ENCODE peak calls at places on chromosome 10, in seven cellular contexts. One of them, this sample, is unnamed.

GRCh38 chr10:5526691-5527331 is 2.0 kb downstream of the CALML3 start:
- DNase-seq in RWPE1: no peak
- DNase-seq in stimulated activated CD4-positive, alpha-beta T cell treated with anti-CD3 and anti-CD28 coated beads, Interleukin-12 subunit alpha, Interleukin-12 subunit beta, amount 100 ng/mL, for 48 hours: no peak
- DNase-seq in dermis blood vessel endothelial cell: no peak
- DNase-seq in activated CD8-positive, alpha-beta T cell treated with anti-CD3 and anti-CD28 coated beads for 36 hours: no peak
- DNase-seq in cardiac fibroblast: no peak
- DNase-seq in activated CD4-positive, alpha-beta T cell treated with anti-CD3 and anti-CD28 coated beads, Interleukin-2, amount 10 ng/mL, durations not matched to agents 24 days and 14 days: no peak
- DNase-seq in this sample: no peak

GRCh38 chr10:111373696-111374095 is 296.9 kb downstream of the ADRA2A start:
- DNase-seq in cardiac fibroblast: no peak
- DNase-seq in activated CD8-positive, alpha-beta T cell treated with anti-CD3 and anti-CD28 coated beads for 36 hours: no peak
- DNase-seq in dermis blood vessel endothelial cell: no peak
- DNase-seq in stimulated activated CD4-positive, alpha-beta T cell treated with anti-CD3 and anti-CD28 coated beads, Interleukin-12 subunit alpha, Interleukin-12 subunit beta, amount 100 ng/mL, for 48 hours: no peak
- DNase-seq in RWPE1: no peak
- DNase-seq in activated CD4-positive, alpha-beta T cell treated with anti-CD3 and anti-CD28 coated beads, Interleukin-2, amount 10 ng/mL, durations not matched to agents 24 days and 14 days: no peak
- DNase-seq in this sample: no peak

GRCh38 chr10:104325436-104326430 is 12.5 kb downstream of the ITPRIP start:
- DNase-seq in dermis blood vessel endothelial cell: peak
- DNase-seq in cardiac fibroblast: peak
- DNase-seq in activated CD4-positive, alpha-beta T cell treated with anti-CD3 and anti-CD28 coated beads, Interleukin-2, amount 10 ng/mL, durations not matched to agents 24 days and 14 days: no peak
- DNase-seq in stimulated activated CD4-positive, alpha-beta T cell treated with anti-CD3 and anti-CD28 coated beads, Interleukin-12 subunit alpha, Interleukin-12 subunit beta, amount 100 ng/mL, for 48 hours: no peak
- DNase-seq in RWPE1: no peak
- DNase-seq in activated CD8-positive, alpha-beta T cell treated with anti-CD3 and anti-CD28 coated beads for 36 hours: no peak
- DNase-seq in this sample: no peak

GRCh38 chr10:24027107-24027506 is 181.8 kb upstream of the KIAA1217 start:
- DNase-seq in RWPE1: no peak
- DNase-seq in cardiac fibroblast: peak
- DNase-seq in stimulated activated CD4-positive, alpha-beta T cell treated with anti-CD3 and anti-CD28 coated beads, Interleukin-12 subunit alpha, Interleukin-12 subunit beta, amount 100 ng/mL, for 48 hours: no peak
- DNase-seq in activated CD8-positive, alpha-beta T cell treated with anti-CD3 and anti-CD28 coated beads for 36 hours: no peak
- DNase-seq in activated CD4-positive, alpha-beta T cell treated with anti-CD3 and anti-CD28 coated beads, Interleukin-2, amount 10 ng/mL, durations not matched to agents 24 days and 14 days: no peak
- DNase-seq in dermis blood vessel endothelial cell: no peak
- DNase-seq in this sample: no peak

GRCh38 chr10:42934351-42934811 is 142.5 kb upstream of the RET start:
- DNase-seq in dermis blood vessel endothelial cell: no peak
- DNase-seq in RWPE1: no peak
- DNase-seq in cardiac fibroblast: no peak
- DNase-seq in stimulated activated CD4-positive, alpha-beta T cell treated with anti-CD3 and anti-CD28 coated beads, Interleukin-12 subunit alpha, Interleukin-12 subunit beta, amount 100 ng/mL, for 48 hours: no peak
- DNase-seq in activated CD4-positive, alpha-beta T cell treated with anti-CD3 and anti-CD28 coated beads, Interleukin-2, amount 10 ng/mL, durations not matched to agents 24 days and 14 days: peak
- DNase-seq in activated CD8-positive, alpha-beta T cell treated with anti-CD3 and anti-CD28 coated beads for 36 hours: no peak
- DNase-seq in this sample: no peak

GRCh38 chr10:110273474-110273873 is 31.2 kb downstream of the SMNDC1 start:
- DNase-seq in activated CD4-positive, alpha-beta T cell treated with anti-CD3 and anti-CD28 coated beads, Interleukin-2, amount 10 ng/mL, durations not matched to agents 24 days and 14 days: no peak
- DNase-seq in cardiac fibroblast: peak
- DNase-seq in RWPE1: peak
- DNase-seq in stimulated activated CD4-positive, alpha-beta T cell treated with anti-CD3 and anti-CD28 coated beads, Interleukin-12 subunit alpha, Interleukin-12 subunit beta, amount 100 ng/mL, for 48 hours: no peak
- DNase-seq in dermis blood vessel endothelial cell: no peak
- DNase-seq in activated CD8-positive, alpha-beta T cell treated with anti-CD3 and anti-CD28 coated beads for 36 hours: peak
- DNase-seq in this sample: no peak

GRCh38 chr10:46020871-46021553 is 9.4 kb downstream of the NCOA4 start:
- DNase-seq in cardiac fibroblast: peak
- DNase-seq in RWPE1: no peak
- DNase-seq in dermis blood vessel endothelial cell: no peak
- DNase-seq in activated CD4-positive, alpha-beta T cell treated with anti-CD3 and anti-CD28 coated beads, Interleukin-2, amount 10 ng/mL, durations not matched to agents 24 days and 14 days: no peak
- DNase-seq in activated CD8-positive, alpha-beta T cell treated with anti-CD3 and anti-CD28 coated beads for 36 hours: no peak
- DNase-seq in stimulated activated CD4-positive, alpha-beta T cell treated with anti-CD3 and anti-CD28 coated beads, Interleukin-12 subunit alpha, Interleukin-12 subunit beta, amount 100 ng/mL, for 48 hours: no peak
- DNase-seq in this sample: no peak

GRCh38 chr10:88064608-88065383 is 201.4 kb downstream of the PTEN start:
- DNase-seq in dermis blood vessel endothelial cell: peak
- DNase-seq in RWPE1: no peak
- DNase-seq in cardiac fibroblast: peak
- DNase-seq in stimulated activated CD4-positive, alpha-beta T cell treated with anti-CD3 and anti-CD28 coated beads, Interleukin-12 subunit alpha, Interleukin-12 subunit beta, amount 100 ng/mL, for 48 hours: peak
- DNase-seq in activated CD4-positive, alpha-beta T cell treated with anti-CD3 and anti-CD28 coated beads, Interleukin-2, amount 10 ng/mL, durations not matched to agents 24 days and 14 days: peak
- DNase-seq in activated CD8-positive, alpha-beta T cell treated with anti-CD3 and anti-CD28 coated beads for 36 hours: peak
- DNase-seq in this sample: peak

GRCh38 chr10:73997479-73997805 is 474 bp upstream of the VCL start:
- DNase-seq in activated CD4-positive, alpha-beta T cell treated with anti-CD3 and anti-CD28 coated beads, Interleukin-2, amount 10 ng/mL, durations not matched to agents 24 days and 14 days: no peak
- DNase-seq in cardiac fibroblast: no peak
- DNase-seq in RWPE1: no peak
- DNase-seq in dermis blood vessel endothelial cell: no peak
- DNase-seq in activated CD8-positive, alpha-beta T cell treated with anti-CD3 and anti-CD28 coated beads for 36 hours: peak
- DNase-seq in stimulated activated CD4-positive, alpha-beta T cell treated with anti-CD3 and anti-CD28 coated beads, Interleukin-12 subunit alpha, Interleukin-12 subunit beta, amount 100 ng/mL, for 48 hours: no peak
- DNase-seq in this sample: no peak

GRCh38 chr10:132974886-132975881 is 32.8 kb upstream of the CFAP46 start:
- DNase-seq in dermis blood vessel endothelial cell: no peak
- DNase-seq in activated CD4-positive, alpha-beta T cell treated with anti-CD3 and anti-CD28 coated beads, Interleukin-2, amount 10 ng/mL, durations not matched to agents 24 days and 14 days: no peak
- DNase-seq in activated CD8-positive, alpha-beta T cell treated with anti-CD3 and anti-CD28 coated beads for 36 hours: no peak
- DNase-seq in stimulated activated CD4-positive, alpha-beta T cell treated with anti-CD3 and anti-CD28 coated beads, Interleukin-12 subunit alpha, Interleukin-12 subunit beta, amount 100 ng/mL, for 48 hours: no peak
- DNase-seq in RWPE1: no peak
- DNase-seq in cardiac fibroblast: peak
- DNase-seq in this sample: no peak

GRCh38 chr10:13708256-13708990 is 121.7 kb downstream of the PRPF18 start:
- DNase-seq in RWPE1: peak
- DNase-seq in cardiac fibroblast: no peak
- DNase-seq in dermis blood vessel endothelial cell: no peak
- DNase-seq in activated CD8-positive, alpha-beta T cell treated with anti-CD3 and anti-CD28 coated beads for 36 hours: no peak
- DNase-seq in stimulated activated CD4-positive, alpha-beta T cell treated with anti-CD3 and anti-CD28 coated beads, Interleukin-12 subunit alpha, Interleukin-12 subunit beta, amount 100 ng/mL, for 48 hours: no peak
- DNase-seq in activated CD4-positive, alpha-beta T cell treated with anti-CD3 and anti-CD28 coated beads, Interleukin-2, amount 10 ng/mL, durations not matched to agents 24 days and 14 days: no peak
- DNase-seq in this sample: no peak

GRCh38 chr10:122786269-122786668 is 59.4 kb downstream of the CUZD1 start:
- DNase-seq in stimulated activated CD4-positive, alpha-beta T cell treated with anti-CD3 and anti-CD28 coated beads, Interleukin-12 subunit alpha, Interleukin-12 subunit beta, amount 100 ng/mL, for 48 hours: no peak
- DNase-seq in activated CD4-positive, alpha-beta T cell treated with anti-CD3 and anti-CD28 coated beads, Interleukin-2, amount 10 ng/mL, durations not matched to agents 24 days and 14 days: peak
- DNase-seq in activated CD8-positive, alpha-beta T cell treated with anti-CD3 and anti-CD28 coated beads for 36 hours: no peak
- DNase-seq in dermis blood vessel endothelial cell: peak
- DNase-seq in RWPE1: peak
- DNase-seq in cardiac fibroblast: peak
- DNase-seq in this sample: no peak

GRCh38 chr10:86801995-86802394 is 45.6 kb downstream of the BMPR1A start:
- DNase-seq in activated CD4-positive, alpha-beta T cell treated with anti-CD3 and anti-CD28 coated beads, Interleukin-2, amount 10 ng/mL, durations not matched to agents 24 days and 14 days: no peak
- DNase-seq in dermis blood vessel endothelial cell: no peak
- DNase-seq in RWPE1: no peak
- DNase-seq in activated CD8-positive, alpha-beta T cell treated with anti-CD3 and anti-CD28 coated beads for 36 hours: no peak
- DNase-seq in stimulated activated CD4-positive, alpha-beta T cell treated with anti-CD3 and anti-CD28 coated beads, Interleukin-12 subunit alpha, Interleukin-12 subunit beta, amount 100 ng/mL, for 48 hours: no peak
- DNase-seq in cardiac fibroblast: no peak
- DNase-seq in this sample: no peak

GRCh38 chr10:65501259-65501658 is 1424.6 kb upstream of the LRRTM3 start:
- DNase-seq in RWPE1: no peak
- DNase-seq in dermis blood vessel endothelial cell: no peak
- DNase-seq in stimulated activated CD4-positive, alpha-beta T cell treated with anti-CD3 and anti-CD28 coated beads, Interleukin-12 subunit alpha, Interleukin-12 subunit beta, amount 100 ng/mL, for 48 hours: no peak
- DNase-seq in activated CD4-positive, alpha-beta T cell treated with anti-CD3 and anti-CD28 coated beads, Interleukin-2, amount 10 ng/mL, durations not matched to agents 24 days and 14 days: peak
- DNase-seq in cardiac fibroblast: no peak
- DNase-seq in activated CD8-positive, alpha-beta T cell treated with anti-CD3 and anti-CD28 coated beads for 36 hours: no peak
- DNase-seq in this sample: no peak

GRCh38 chr10:95880704-95881103 is 27.1 kb upstream of the CC2D2B start:
- DNase-seq in dermis blood vessel endothelial cell: no peak
- DNase-seq in RWPE1: no peak
- DNase-seq in cardiac fibroblast: no peak
- DNase-seq in activated CD4-positive, alpha-beta T cell treated with anti-CD3 and anti-CD28 coated beads, Interleukin-2, amount 10 ng/mL, durations not matched to agents 24 days and 14 days: no peak
- DNase-seq in stimulated activated CD4-positive, alpha-beta T cell treated with anti-CD3 and anti-CD28 coated beads, Interleukin-12 subunit alpha, Interleukin-12 subunit beta, amount 100 ng/mL, for 48 hours: no peak
- DNase-seq in activated CD8-positive, alpha-beta T cell treated with anti-CD3 and anti-CD28 coated beads for 36 hours: no peak
- DNase-seq in this sample: no peak

GRCh38 chr10:37813763-37814162 is 43.6 kb downstream of the ZNF248 start:
- DNase-seq in activated CD8-positive, alpha-beta T cell treated with anti-CD3 and anti-CD28 coated beads for 36 hours: no peak
- DNase-seq in stimulated activated CD4-positive, alpha-beta T cell treated with anti-CD3 and anti-CD28 coated beads, Interleukin-12 subunit alpha, Interleukin-12 subunit beta, amount 100 ng/mL, for 48 hours: no peak
- DNase-seq in RWPE1: no peak
- DNase-seq in cardiac fibroblast: no peak
- DNase-seq in dermis blood vessel endothelial cell: no peak
- DNase-seq in activated CD4-positive, alpha-beta T cell treated with anti-CD3 and anti-CD28 coated beads, Interleukin-2, amount 10 ng/mL, durations not matched to agents 24 days and 14 days: no peak
- DNase-seq in this sample: no peak

GRCh38 chr10:71459513-71459912 is 62.8 kb downstream of the CDH23 start:
- DNase-seq in RWPE1: no peak
- DNase-seq in activated CD8-positive, alpha-beta T cell treated with anti-CD3 and anti-CD28 coated beads for 36 hours: no peak
- DNase-seq in stimulated activated CD4-positive, alpha-beta T cell treated with anti-CD3 and anti-CD28 coated beads, Interleukin-12 subunit alpha, Interleukin-12 subunit beta, amount 100 ng/mL, for 48 hours: no peak
- DNase-seq in activated CD4-positive, alpha-beta T cell treated with anti-CD3 and anti-CD28 coated beads, Interleukin-2, amount 10 ng/mL, durations not matched to agents 24 days and 14 days: no peak
- DNase-seq in cardiac fibroblast: no peak
- DNase-seq in dermis blood vessel endothelial cell: no peak
- DNase-seq in this sample: no peak

GRCh38 chr10:57657164-57657765 is 610.4 kb downstream of the IPMK start:
- DNase-seq in RWPE1: peak
- DNase-seq in activated CD4-positive, alpha-beta T cell treated with anti-CD3 and anti-CD28 coated beads, Interleukin-2, amount 10 ng/mL, durations not matched to agents 24 days and 14 days: peak
- DNase-seq in cardiac fibroblast: peak
- DNase-seq in stimulated activated CD4-positive, alpha-beta T cell treated with anti-CD3 and anti-CD28 coated beads, Interleukin-12 subunit alpha, Interleukin-12 subunit beta, amount 100 ng/mL, for 48 hours: peak
- DNase-seq in activated CD8-positive, alpha-beta T cell treated with anti-CD3 and anti-CD28 coated beads for 36 hours: peak
- DNase-seq in dermis blood vessel endothelial cell: peak
- DNase-seq in this sample: peak

This sample was measured in stimulated activated naive B cell treated with anti-CD40 and anti-IgM and Interleukin-4, amounts not matched to agents 10 μg/mL and 1 μg/mL and 100 μg/mL, for 72 hours.